ENCODE peak calls at places on chromosome 19, in four cellular contexts. Q is body of pancreas, E is mesenchymal stem cell, P is H9. K is an unnamed sample. For H3K9me3, the result is how much of the 10 kb centered on the place peaks cover.

GRCh38 chr19:49442793-49443365 is 1.6 kb upstream of the SLC17A7 start:
- DNase-seq in Q (peak), E (peak), P (peak), K (peak)

GRCh38 chr19:29714371-29714952 is 599 bp downstream of the C19orf12 start:
- DNase-seq in Q (peak), E (no peak), P (no peak), K (no peak)

GRCh38 chr19:9128171-9128570 is 1.4 kb upstream of the OR7G3 start:
- DNase-seq in Q (no peak), E (peak), P (no peak), K (no peak)

GRCh38 chr19:3482507-3483225 is 575 bp downstream of the SMIM44 start:
- DNase-seq in Q (no peak), E (no peak), P (no peak), K (no peak)

GRCh38 chr19:18436651-18437478 is 1.1 kb downstream of the ISYNA1 start:
- DNase-seq in Q (peak), E (peak), P (peak), K (peak)

GRCh38 chr19:47435196-47435595 is 15.9 kb upstream of the MEIS3 start:
- DNase-seq in Q (no peak), E (no peak), P (no peak), K (no peak)

GRCh38 chr19:48102870-48103751 is 7.5 kb downstream of the PLA2G4C start:
- DNase-seq in Q (peak), E (no peak), P (peak), K (peak)

GRCh38 chr19:35959040-35959967 is 23.1 kb downstream of the LRFN3 start:
- DNase-seq in Q (peak), E (no peak), P (peak), K (peak)

GRCh38 chr19:17829855-17830566 is 8.7 kb upstream of the INSL3 start:
- DNase-seq in Q (no peak), E (peak), P (peak), K (peak)

GRCh38 chr19:44596428-44597130 is 16.8 kb upstream of the IGSF23 start:
- DNase-seq in Q (peak), E (no peak), P (no peak), K (no peak)

GRCh38 chr19:45234089-45234869 is 10.9 kb downstream of the EXOC3L2 start:
- DNase-seq in Q (no peak), E (no peak), P (peak), K (no peak)

GRCh38 chr19:3551808-3552095 is 5.6 kb downstream of the MFSD12 start:
- DNase-seq in Q (no peak), E (no peak), P (no peak), K (no peak)

GRCh38 chr19:35000647-35001501 is 751 bp downstream of the GRAMD1A start:
- DNase-seq in Q (peak), E (peak), P (peak), K (no peak)

GRCh38 chr19:47609885-47610545 is 1.1 kb downstream of the BICRA start:
- DNase-seq in Q (peak), E (peak), P (peak), K (peak)

GRCh38 chr19:45630463-45630862 is 8.7 kb downstream of the EML2 start:
- DNase-seq in Q (no peak), E (peak), P (no peak), K (no peak)

GRCh38 chr19:49342291-49342721 is 7.1 kb downstream of the CD37 start:
- DNase-seq in Q (no peak), E (no peak), P (no peak), K (no peak)

GRCh38 chr19:6551607-6552450 is 21.0 kb downstream of the TNFSF9 start:
- DNase-seq in Q (peak), E (no peak), P (peak), K (peak)

GRCh38 chr19:491146-491741 is 5.0 kb upstream of the MADCAM1 start:
- DNase-seq in Q (no peak), E (no peak), P (peak), K (peak)

GRCh38 chr19:29645911-29646310 is 19.4 kb upstream of the PLEKHF1 start:
- DNase-seq in Q (peak), E (no peak), P (no peak), K (peak)

GRCh38 chr19:53466726-53467125 is 807 bp upstream of the ZNF813 start:
- DNase-seq in Q (no peak), E (peak), P (peak), K (no peak)

GRCh38 chr19:15125232-15126067 is 18.2 kb downstream of the SYDE1 start:
- DNase-seq in Q (peak), E (peak), P (peak), K (peak)

GRCh38 chr19:33193864-33194362 is at the start of gene LRP3:
- DNase-seq in Q (peak), E (peak), P (no peak), K (peak)

GRCh38 chr19:18637644-18638630 is 1.1 kb downstream of the KLHL26 start:
- DNase-seq in Q (peak), E (no peak), P (no peak), K (no peak)

GRCh38 chr19:20271215-20271926 is 104.4 kb downstream of the ZNF486 start:
- DNase-seq in Q (no peak), E (no peak), P (no peak), K (no peak)

GRCh38 chr19:34236035-34236793 is 18.1 kb upstream of the GARRE1 start:
- DNase-seq in Q (no peak), E (peak), P (no peak), K (peak)

GRCh38 chr19:58183822-58184215 is 958 bp downstream of the ZNF274 start:
- DNase-seq in Q (no peak), E (no peak), P (no peak), K (no peak)

GRCh38 chr19:58182989-58183821 is at the start of gene ZNF274:
- DNase-seq in Q (peak), E (peak), P (peak), K (peak)

GRCh38 chr19:58182577-58182988 is 278 bp upstream of the ZNF274 start:
- DNase-seq in Q (no peak), E (no peak), P (no peak), K (no peak)

DNA sequence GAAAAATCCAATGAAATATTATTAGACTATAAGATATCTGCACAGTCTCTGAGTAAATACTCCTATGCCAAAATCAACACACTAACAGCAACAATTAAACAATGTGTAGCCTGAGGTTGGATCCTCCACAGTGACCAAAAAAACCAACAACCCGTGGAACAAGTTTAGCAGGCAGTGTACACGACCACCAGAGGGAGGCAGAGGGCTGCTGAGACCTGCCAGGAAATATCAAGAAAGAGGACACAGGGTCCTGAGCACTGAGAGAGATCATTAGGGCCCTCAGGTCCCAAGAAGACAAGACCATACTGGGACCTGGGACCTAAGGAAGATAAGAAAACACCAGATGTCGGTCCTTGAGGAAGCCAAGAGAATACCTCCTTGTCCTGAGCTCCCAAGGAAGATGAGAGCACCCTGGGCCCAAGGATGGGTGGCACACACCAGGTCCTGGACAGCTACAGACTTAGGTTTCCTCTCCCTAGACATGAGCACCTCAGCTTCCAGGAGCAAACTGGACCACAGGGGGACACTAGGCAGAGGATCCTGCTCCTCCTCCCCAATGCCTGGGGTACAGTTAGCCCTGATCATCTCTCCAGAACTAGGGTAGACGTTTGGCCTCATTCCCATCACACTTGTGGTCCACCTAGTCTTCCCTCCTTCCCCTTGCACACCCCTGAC is 822 bp upstream of the ZNF274 start:
- DNase-seq in Q (peak), E (peak), P (peak), K (peak)
- H3K9me3 ChIP-seq in Q (under half), E (half or more), P (under half), K (under half)

GRCh38 chr19:38803543-38803942 is 9.2 kb downstream of the LGALS4 start:
- DNase-seq in Q (no peak), E (no peak), P (no peak), K (no peak)

GRCh38 chr19:38806371-38806770 is 6.4 kb downstream of the LGALS4 start:
- DNase-seq in Q (no peak), E (no peak), P (no peak), K (no peak)

GRCh38 chr19:38801359-38802095 is 11.2 kb downstream of the LGALS4 start:
- DNase-seq in Q (no peak), E (no peak), P (no peak), K (no peak)

GRCh38 chr19:38808741-38809140 is 4.0 kb downstream of the LGALS4 start:
- DNase-seq in Q (no peak), E (no peak), P (no peak), K (no peak)

DNA sequence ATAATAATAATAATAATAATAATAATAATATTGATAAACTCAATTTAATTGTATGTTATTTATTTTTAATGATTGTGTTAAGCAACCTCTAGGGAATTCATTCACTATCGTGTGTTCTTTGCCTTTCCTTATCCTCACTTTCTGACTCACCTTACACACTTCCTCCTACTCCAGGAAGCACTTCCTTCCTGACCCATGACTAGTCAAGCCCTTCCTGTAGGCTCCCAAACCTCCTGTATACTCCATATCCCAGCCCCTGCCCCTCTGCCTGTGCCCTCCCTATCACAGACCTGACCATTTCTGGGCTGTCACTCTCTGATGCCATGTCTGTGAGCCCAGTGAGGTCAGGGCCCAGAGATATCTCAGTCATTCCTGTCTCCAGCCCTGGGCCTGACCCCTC is 7.6 kb downstream of the LGALS4 start:
- DNase-seq in Q (no peak), E (no peak), P (no peak), K (no peak)
- H3K9me3 ChIP-seq in Q (under half), E (under half), P (under half), K (under half)

GRCh38 chr19:56423985-56424353 is 19.8 kb downstream of the ZNF583 start:
- DNase-seq in Q (no peak), E (no peak), P (no peak), K (no peak)

GRCh38 chr19:56423276-56423984 is 19.3 kb downstream of the ZNF583 start:
- DNase-seq in Q (no peak), E (peak), P (no peak), K (no peak)
- H3K9me3 ChIP-seq in Q (under half), E (half or more), P (half or more), K (under half)

DNA sequence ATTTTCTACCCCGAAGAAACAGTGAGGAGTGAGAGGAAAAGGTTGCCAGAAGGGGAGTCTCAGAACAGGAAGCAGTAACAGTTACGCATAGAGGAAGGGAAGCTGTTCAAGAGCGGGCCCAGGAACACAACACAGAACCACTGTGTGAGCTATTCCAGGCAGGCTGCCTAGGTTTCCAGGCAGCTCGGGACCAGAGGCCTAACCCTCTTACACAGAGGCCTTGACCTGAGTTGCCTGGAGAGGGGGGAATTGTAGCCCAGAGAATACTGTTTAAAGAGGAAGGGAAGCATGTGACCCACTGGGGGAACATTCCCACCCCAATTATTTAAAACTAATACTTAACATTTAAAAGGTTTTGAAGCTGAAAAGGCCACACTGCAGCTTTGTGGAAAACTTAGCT is 93.3 kb upstream of the ZNF98 start:
- DNase-seq in Q (no peak), E (no peak), P (no peak), K (no peak)
- H3K9me3 ChIP-seq in Q (under half), E (under half), P (half or more), K (under half)

GRCh38 chr19:36963262-36963661 is 47.1 kb downstream of the ZNF568 start:
- DNase-seq in Q (peak), E (no peak), P (no peak), K (no peak)
- H3K9me3 ChIP-seq in Q (under half), E (half or more), P (under half), K (under half)

GRCh38 chr19:27718262-27718661 is 1494.7 kb downstream of the UQCRFS1 start:
- DNase-seq in Q (no peak), E (no peak), P (no peak), K (no peak)
- H3K9me3 ChIP-seq in Q (under half), E (under half), P (half or more), K (under half)